ENCODE peak calls at places on chromosomes 13 and 19, in ten cellular contexts. J, S, I, C, W, U, G, A, Y and X are unnamed samples.

GRCh38 chr13:93690139-93690538 is 463.5 kb downstream of the GPC6 start:
- DNase-seq in A (peak), C (no peak), U (peak), Y (peak), S (no peak), J (peak), G (no peak), I (no peak), W (no peak), X (peak)

GRCh38 chr13:114225610-114226009 is 9.1 kb upstream of the CDC16 start:
- DNase-seq in A (no peak), I (no peak), J (no peak), G (no peak), U (no peak), Y (no peak), C (no peak), S (no peak), W (no peak), X (no peak)

GRCh38 chr13:20624213-20624612 is 57.3 kb downstream of the IFT88 start:
- DNase-seq in U (no peak), G (no peak), Y (no peak), W (no peak), J (no peak), A (peak), C (no peak), I (no peak), S (no peak), X (no peak)

GRCh38 chr19:1494115-1494815 is 3.3 kb downstream of the REEP6 start:
- DNase-seq in U (no peak), C (no peak), I (no peak), J (no peak), S (no peak), Y (no peak), W (no peak), A (no peak), G (no peak), X (no peak)

GRCh38 chr13:101155920-101156319 is 260.4 kb downstream of the NALCN start:
- DNase-seq in I (no peak), S (no peak), J (no peak), A (no peak), Y (peak), C (no peak), G (no peak), W (no peak), U (peak), X (no peak)

GRCh38 chr19:3656073-3656746 is 29.6 kb upstream of the CACTIN start:
- DNase-seq in W (no peak), I (no peak), A (no peak), G (no peak), J (peak), Y (no peak), U (peak), S (no peak), C (no peak), X (no peak)

GRCh38 chr13:81609335-81609734 is 1268.4 kb upstream of the SPRY2 start:
- DNase-seq in W (no peak), S (no peak), G (no peak), A (no peak), Y (no peak), I (no peak), J (no peak), C (no peak), U (no peak), X (no peak)

GRCh38 chr19:55447421-55448174 is 4.5 kb upstream of the SHISA7 start:
- DNase-seq in I (no peak), U (peak), A (peak), S (no peak), C (no peak), W (no peak), G (no peak), J (peak), Y (no peak), X (no peak)

GRCh38 chr19:38684078-38684861 is 36.8 kb downstream of the ACTN4 start:
- DNase-seq in J (peak), G (peak), I (peak), S (no peak), Y (peak), C (peak), U (peak), A (no peak), W (peak), X (no peak)

GRCh38 chr13:108980237-108980636 is 350.8 kb downstream of the MYO16 start:
- DNase-seq in S (no peak), J (no peak), W (no peak), G (no peak), U (no peak), A (no peak), I (no peak), Y (no peak), C (no peak), X (no peak)

GRCh38 chr13:27954406-27954851 is 14.7 kb downstream of the CDX2 start:
- DNase-seq in I (peak), S (no peak), G (no peak), J (peak), C (no peak), W (no peak), U (no peak), A (peak), Y (no peak), X (no peak)

GRCh38 chr13:28012896-28013295 is 24.4 kb upstream of the URAD start:
- DNase-seq in W (no peak), U (no peak), S (no peak), A (no peak), C (no peak), J (no peak), Y (no peak), G (no peak), I (no peak), X (no peak)

GRCh38 chr19:3359850-3360493 is 6.4 kb upstream of the NFIC start:
- DNase-seq in Y (peak), W (no peak), S (no peak), U (no peak), J (no peak), C (no peak), G (no peak), A (peak), I (no peak), X (no peak)

GRCh38 chr13:50668882-50669281 is 174.6 kb downstream of the DLEU7 start:
- DNase-seq in I (no peak), A (no peak), W (no peak), Y (no peak), J (no peak), C (no peak), G (no peak), S (no peak), U (no peak), X (no peak)

GRCh38 chr19:45645631-45646344 is 6.6 kb upstream of the EML2 start:
- DNase-seq in I (peak), C (peak), U (peak), Y (peak), A (peak), J (peak), W (peak), S (peak), G (peak), X (no peak)

GRCh38 chr13:111492958-111493357 is 172.5 kb downstream of the TEX29 start:
- DNase-seq in S (no peak), J (no peak), C (no peak), G (no peak), U (no peak), Y (no peak), A (no peak), I (no peak), W (no peak), X (no peak)

GRCh38 chr13:113920606-113921306 is 53.1 kb downstream of the C13orf46 start:
- DNase-seq in I (no peak), A (no peak), C (no peak), S (no peak), W (no peak), G (no peak), J (no peak), U (no peak), Y (no peak), X (no peak)

GRCh38 chr13:113902536-113902935 is 38.7 kb upstream of the GAS6 start:
- DNase-seq in S (no peak), W (no peak), C (no peak), U (no peak), J (no peak), I (no peak), A (no peak), G (no peak), Y (no peak), X (no peak)

GRCh38 chr19:31539386-31539785 is 190.2 kb upstream of the TSHZ3 start:
- DNase-seq in W (no peak), J (no peak), U (no peak), Y (no peak), C (no peak), A (no peak), I (no peak), S (no peak), G (no peak), X (no peak)

GRCh38 chr19:16952046-16952445 is 63.2 kb downstream of the F2RL3 start:
- DNase-seq in W (no peak), U (no peak), S (no peak), C (no peak), I (no peak), Y (no peak), A (no peak), J (no peak), G (no peak), X (no peak)

GRCh38 chr19:38788478-38789243 is at the start of gene LGALS7B:
- DNase-seq in U (no peak), J (no peak), W (no peak), I (no peak), Y (no peak), A (peak), S (no peak), C (peak), G (no peak), X (no peak)

GRCh38 chr13:76226941-76227340 is 590.8 kb downstream of the LMO7 start:
- DNase-seq in A (no peak), Y (no peak), W (no peak), S (no peak), G (no peak), C (no peak), U (peak), I (no peak), J (no peak), X (no peak)

GRCh38 chr19:35318679-35319448 is 10.1 kb upstream of the CD22 start:
- DNase-seq in J (peak), Y (peak), G (peak), C (peak), W (peak), A (no peak), I (peak), S (no peak), U (peak), X (no peak)

GRCh38 chr13:67283602-67284001 is 53.5 kb upstream of the PCDH9 start:
- DNase-seq in W (no peak), I (no peak), S (no peak), J (no peak), C (no peak), Y (peak), U (peak), G (peak), A (no peak), X (no peak)

GRCh38 chr13:93398167-93398566 is 171.6 kb downstream of the GPC6 start:
- DNase-seq in G (no peak), S (no peak), U (peak), I (no peak), Y (peak), C (no peak), J (peak), W (no peak), A (no peak), X (no peak)

GRCh38 chr13:111486801-111487200 is 166.4 kb downstream of the TEX29 start:
- DNase-seq in S (no peak), U (no peak), Y (no peak), G (no peak), C (no peak), W (no peak), J (no peak), A (no peak), I (peak), X (no peak)

GRCh38 chr19:728011-728410 is 19.3 kb downstream of the PALM start:
- DNase-seq in Y (no peak), G (no peak), W (no peak), J (no peak), S (no peak), U (no peak), A (peak), I (no peak), C (no peak), X (no peak)

GRCh38 chr19:31444931-31445330 is 95.7 kb upstream of the TSHZ3 start:
- DNase-seq in G (no peak), W (no peak), U (no peak), J (no peak), A (no peak), I (no peak), S (no peak), C (no peak), Y (no peak), X (no peak)

GRCh38 chr19:48726573-48726972 is 7.0 kb upstream of the MAMSTR start:
- DNase-seq in U (no peak), S (no peak), J (no peak), W (no peak), Y (no peak), I (no peak), A (peak), G (no peak), C (no peak), X (no peak)

GRCh38 chr13:113796211-113796875 is 37.3 kb downstream of the TMEM255B start:
- DNase-seq in S (no peak), G (no peak), A (peak), W (no peak), U (no peak), J (no peak), C (no peak), I (no peak), Y (no peak), X (no peak)

GRCh38 chr13:44004881-44005280 is 125.2 kb downstream of the LACC1 start:
- DNase-seq in Y (peak), U (peak), A (no peak), G (no peak), W (no peak), I (no peak), J (peak), C (no peak), S (no peak), X (no peak)

GRCh38 chr19:49896863-49897621 is at the start of gene IL4I1:
- DNase-seq in Y (no peak), S (peak), G (no peak), W (no peak), A (peak), U (no peak), J (peak), I (no peak), C (no peak), X (no peak)

GRCh38 chr13:27137759-27138158 is 33.9 kb downstream of the USP12 start:
- DNase-seq in S (no peak), C (no peak), I (no peak), Y (peak), U (no peak), W (no peak), J (peak), A (no peak), G (no peak), X (no peak)

GRCh38 chr19:35207391-35207871 is 21.1 kb downstream of the FAM187B start:
- DNase-seq in G (no peak), A (no peak), Y (no peak), S (no peak), C (no peak), I (peak), J (no peak), W (no peak), U (no peak), X (no peak)

GRCh38 chr19:12825259-12826131 is 8.9 kb downstream of the RTBDN start:
- DNase-seq in W (no peak), I (no peak), J (peak), G (no peak), U (no peak), A (peak), S (no peak), Y (no peak), C (no peak), X (no peak)

DNA sequence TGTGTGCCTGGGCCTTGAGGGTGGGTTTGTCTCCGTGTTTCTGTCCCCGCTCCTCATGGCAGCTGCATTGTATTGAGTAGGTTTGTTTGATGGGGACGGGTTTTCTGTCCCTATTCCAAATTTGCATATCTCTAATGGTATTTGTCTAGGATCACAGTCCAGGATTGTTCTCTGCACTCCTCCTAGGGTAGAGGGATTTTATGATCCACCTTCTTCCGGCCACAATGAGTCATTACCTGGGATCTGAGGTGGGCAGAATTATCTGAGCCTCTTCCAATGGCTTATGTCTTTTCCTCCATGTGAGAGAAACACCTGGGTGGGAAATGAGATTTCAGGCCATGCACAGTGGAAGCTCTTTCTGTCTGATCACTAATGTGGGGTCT is 9.7 kb upstream of the LILRB3 start:
- DNase-seq in A (no peak), J (no peak), I (no peak), U (no peak), S (no peak), C (no peak), W (no peak), Y (no peak), G (no peak), X (no peak)
- H3K4me3 ChIP-seq in A (no peak), J (no peak), I (no peak), U (no peak), S (no peak), C (no peak), W (no peak), Y (no peak), G (peak), X (no peak)

GRCh38 chr13:42571895-42572294 is 2.1 kb upstream of the TNFSF11 start:
- DNase-seq in C (no peak), U (no peak), A (no peak), Y (no peak), J (no peak), G (no peak), S (no peak), I (no peak), W (no peak), X (no peak)

GRCh38 chr13:42575938-42576337 is 2.0 kb downstream of the TNFSF11 start:
- DNase-seq in U (no peak), W (no peak), I (no peak), J (no peak), C (no peak), A (no peak), G (no peak), S (no peak), Y (no peak), X (no peak)

GRCh38 chr13:42574011-42574410 is at the start of gene TNFSF11:
- DNase-seq in J (no peak), G (no peak), C (no peak), W (no peak), Y (peak), I (no peak), S (no peak), U (no peak), A (peak), X (no peak)

GRCh38 chr13:42577538-42577937 is 3.6 kb downstream of the TNFSF11 start:
- DNase-seq in G (no peak), U (no peak), J (no peak), C (no peak), I (no peak), W (no peak), A (no peak), Y (no peak), S (no peak), X (no peak)

GRCh38 chr13:42574435-42575311 is 721 bp downstream of the TNFSF11 start:
- DNase-seq in U (no peak), Y (peak), J (no peak), S (no peak), A (peak), W (no peak), I (no peak), C (no peak), G (no peak), X (no peak)
- H3K4me3 ChIP-seq in U (peak), Y (peak), J (no peak), S (peak), A (peak), W (no peak), I (peak), C (no peak), G (no peak), X (no peak)

GRCh38 chr19:47470447-47471195 is 1.1 kb downstream of the SLC8A2 start:
- DNase-seq in A (peak), W (no peak), C (no peak), Y (no peak), U (no peak), S (no peak), I (no peak), J (no peak), G (no peak), X (no peak)
- H3K4me3 ChIP-seq in A (peak), W (no peak), C (peak), Y (no peak), U (no peak), S (no peak), I (no peak), J (no peak), G (no peak), X (peak)

GRCh38 chr13:74298912-74299311 is 164.7 kb upstream of the KLF12 start:
- DNase-seq in U (no peak), S (no peak), I (no peak), W (no peak), J (no peak), A (no peak), G (no peak), C (no peak), Y (no peak), X (no peak)

GRCh38 chr13:74306496-74306895 is 172.3 kb upstream of the KLF12 start:
- DNase-seq in W (no peak), I (no peak), Y (peak), C (no peak), S (no peak), U (peak), G (no peak), A (no peak), J (peak), X (no peak)

GRCh38 chr13:74299688-74300087 is 165.5 kb upstream of the KLF12 start:
- DNase-seq in C (no peak), W (no peak), S (no peak), J (no peak), I (no peak), Y (no peak), G (no peak), U (no peak), A (no peak), X (no peak)

GRCh38 chr13:74305876-74306275 is 171.7 kb upstream of the KLF12 start:
- DNase-seq in Y (no peak), I (no peak), U (peak), C (no peak), J (no peak), A (no peak), G (no peak), S (no peak), W (no peak), X (no peak)

DNA sequence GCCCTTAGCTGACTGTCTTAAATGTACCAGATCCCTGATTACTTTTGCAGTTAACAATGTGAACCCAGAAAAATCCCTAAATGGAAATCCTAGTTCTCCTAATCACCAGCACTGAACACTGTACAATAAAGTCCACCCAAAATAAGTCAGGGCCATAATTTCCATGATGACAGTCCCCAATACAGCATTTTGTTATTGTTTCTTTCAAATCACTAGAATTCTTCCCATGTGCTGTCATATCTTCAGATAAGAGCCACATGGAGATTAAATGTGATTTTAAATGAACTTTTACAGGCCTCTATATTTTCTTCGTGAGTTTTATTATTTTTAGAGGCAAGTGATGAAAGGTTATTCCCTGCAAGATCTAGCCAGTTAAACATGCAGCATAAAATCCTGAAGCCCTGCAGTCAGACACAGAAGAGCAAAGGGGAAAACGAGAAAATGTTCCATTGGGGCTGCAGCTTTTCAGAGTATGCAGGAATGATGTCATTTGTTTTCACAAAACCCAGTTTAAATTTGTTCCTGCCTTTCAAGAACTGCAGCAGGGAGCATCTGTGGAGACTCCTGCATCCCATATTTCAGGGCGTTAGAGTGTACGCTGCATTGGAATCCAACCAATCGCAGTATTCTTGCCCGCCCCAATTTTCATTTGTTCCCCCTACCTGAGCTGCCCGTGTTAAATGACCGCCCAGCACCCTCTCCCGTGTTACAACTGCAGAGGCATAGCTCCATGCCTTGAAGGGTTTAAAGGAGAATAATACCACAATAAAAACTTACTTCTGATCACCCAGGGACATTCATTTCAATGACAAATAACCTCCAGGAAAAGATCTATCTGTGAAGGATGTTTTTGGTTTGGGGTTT is 167.2 kb upstream of the KLF12 start:
- DNase-seq in I (no peak), U (no peak), G (no peak), A (no peak), S (no peak), J (no peak), W (no peak), Y (peak), C (no peak), X (no peak)
- H3K4me3 ChIP-seq in I (no peak), U (no peak), G (no peak), A (no peak), S (no peak), J (no peak), W (no peak), Y (no peak), C (no peak), X (no peak)